ENCODE peak calls at places on chromosomes 5 and 9, in nine cellular contexts. P, H, N, Q, S, M, E, A and L are unnamed samples.

GRCh38 chr5:104071887-104072286 is 509.3 kb upstream of the NUDT12 start:
- DNase-seq in P (no peak), H (no peak), N (no peak), Q (no peak), S (no peak), M (no peak), E (no peak), A (no peak), L (no peak)

GRCh38 chr9:95037789-95038521 is 279.6 kb downstream of the FANCC start:
- DNase-seq in P (no peak), H (peak), N (no peak), Q (no peak), S (no peak), M (no peak), E (no peak), A (no peak), L (no peak)

GRCh38 chr5:14667290-14667689 is 2.8 kb downstream of the OTULIN start:
- DNase-seq in P (no peak), H (no peak), N (no peak), Q (no peak), S (no peak), M (no peak), E (no peak), A (no peak), L (no peak)

GRCh38 chr9:5230554-5230953 is 665 bp upstream of the INSL4 start:
- DNase-seq in P (no peak), H (no peak), N (no peak), Q (no peak), S (no peak), M (no peak), E (no peak), A (no peak), L (no peak)

GRCh38 chr5:2277886-2278285 is 395.2 kb upstream of the IRX4 start:
- DNase-seq in P (no peak), H (no peak), N (no peak), Q (no peak), S (no peak), M (no peak), E (no peak), A (no peak), L (no peak)

GRCh38 chr9:133371261-133371711 is 4.6 kb downstream of the SURF4 start:
- DNase-seq in P (no peak), H (no peak), N (no peak), Q (no peak), S (no peak), M (no peak), E (no peak), A (no peak), L (no peak)

GRCh38 chr5:80569086-80569960 is 757 bp downstream of the ANKRD34B start:
- DNase-seq in P (peak), H (no peak), N (no peak), Q (peak), S (no peak), M (no peak), E (no peak), A (no peak), L (no peak)

GRCh38 chr9:79107911-79108676 is 463.7 kb upstream of the TLE4 start:
- DNase-seq in P (no peak), H (no peak), N (no peak), Q (no peak), S (no peak), M (no peak), E (no peak), A (no peak), L (no peak)

GRCh38 chr5:56522972-56523371 is 289.8 kb upstream of the ANKRD55 start:
- DNase-seq in P (no peak), H (no peak), N (no peak), Q (no peak), S (no peak), M (peak), E (no peak), A (peak), L (no peak)

GRCh38 chr5:79974896-79975295 is 16.2 kb downstream of the MTX3 start:
- DNase-seq in P (peak), H (peak), N (no peak), Q (no peak), S (no peak), M (peak), E (no peak), A (peak), L (no peak)

GRCh38 chr5:1648806-1649205 is 125.0 kb upstream of the LPCAT1 start:
- DNase-seq in P (no peak), H (peak), N (no peak), Q (no peak), S (no peak), M (no peak), E (no peak), A (no peak), L (no peak)

GRCh38 chr9:137029058-137029922 is 1.3 kb upstream of the ABCA2 start:
- DNase-seq in P (peak), H (peak), N (peak), Q (peak), S (peak), M (peak), E (peak), A (peak), L (peak)

GRCh38 chr5:13913962-13914361 is 30.5 kb downstream of the DNAH5 start:
- DNase-seq in P (no peak), H (no peak), N (no peak), Q (no peak), S (no peak), M (no peak), E (no peak), A (no peak), L (no peak)

GRCh38 chr5:69368458-69369368 is 607 bp downstream of the AK6 start:
- DNase-seq in P (peak), H (peak), N (peak), Q (no peak), S (peak), M (no peak), E (no peak), A (peak), L (peak)

GRCh38 chr5:116046823-116047222 is 14.6 kb downstream of the ARL14EPL start:
- DNase-seq in P (no peak), H (no peak), N (no peak), Q (no peak), S (no peak), M (no peak), E (no peak), A (no peak), L (no peak)

GRCh38 chr5:58462623-58463230 is 2.8 kb upstream of the PLK2 start:
- DNase-seq in P (peak), H (peak), N (peak), Q (no peak), S (peak), M (peak), E (no peak), A (peak), L (no peak)

GRCh38 chr9:134210908-134211810 is 46.8 kb upstream of the RNU6ATAC start:
- DNase-seq in P (no peak), H (no peak), N (no peak), Q (no peak), S (no peak), M (no peak), E (no peak), A (no peak), L (no peak)

GRCh38 chr5:133360693-133361479 is 251.5 kb downstream of the FSTL4 start:
- DNase-seq in P (peak), H (no peak), N (no peak), Q (no peak), S (peak), M (no peak), E (no peak), A (no peak), L (no peak)

GRCh38 chr5:141382469-141383294 is at the start of gene PCDHGA7:
- DNase-seq in P (peak), H (no peak), N (no peak), Q (no peak), S (no peak), M (peak), E (no peak), A (no peak), L (no peak)

GRCh38 chr9:69086769-69087168 is 51.2 kb downstream of the FXN start:
- DNase-seq in P (no peak), H (no peak), N (no peak), Q (no peak), S (no peak), M (no peak), E (no peak), A (no peak), L (no peak)

GRCh38 chr5:154858972-154859950 is 834 bp downstream of the CNOT8 start:
- DNase-seq in P (peak), H (peak), N (peak), Q (no peak), S (no peak), M (no peak), E (no peak), A (peak), L (no peak)

GRCh38 chr5:400282-401215 is 42.4 kb upstream of the EXOC3 start:
- DNase-seq in P (no peak), H (peak), N (no peak), Q (no peak), S (no peak), M (peak), E (no peak), A (no peak), L (no peak)

GRCh38 chr5:147417133-147417813 is 92.6 kb downstream of the DPYSL3 start:
- DNase-seq in P (no peak), H (no peak), N (no peak), Q (no peak), S (peak), M (peak), E (no peak), A (peak), L (no peak)